ENCODE peak calls at places on chromosomes 11 and 22, in four cellular contexts. Q, R, H and S are unnamed samples.

GRCh38 chr22:31343235-31344191 is 2.6 kb downstream of the PATZ1 start:
- DNase-seq in R (peak), Q (peak), H (peak), S (peak)

GRCh38 chr22:36589856-36590255 is 60.9 kb upstream of the EIF3D start:
- DNase-seq in R (no peak), H (peak), Q (no peak), S (no peak)

GRCh38 chr11:104033134-104033533 is 3.3 kb upstream of the DDI1 start:
- DNase-seq in H (no peak), R (peak), Q (no peak), S (peak)

GRCh38 chr11:69920500-69921428 is 101.5 kb upstream of the FGF3 start:
- DNase-seq in H (peak), R (no peak), Q (no peak), S (no peak)

GRCh38 chr11:70517996-70518907 is 119.9 kb downstream of the CTTN start:
- DNase-seq in R (peak), Q (no peak), H (peak), S (no peak)

GRCh38 chr11:94537051-94537600 is 6.6 kb upstream of the FUT4 start:
- DNase-seq in H (no peak), Q (no peak), R (peak), S (no peak)

GRCh38 chr22:49925525-49926128 is 7.2 kb downstream of the CRELD2 start:
- DNase-seq in Q (no peak), H (peak), R (no peak), S (no peak)

GRCh38 chr11:62054484-62055121 is 69.2 kb upstream of the INCENP start:
- DNase-seq in R (peak), H (no peak), Q (no peak), S (peak)

GRCh38 chr22:46573781-46574437 is 36.5 kb upstream of the CELSR1 start:
- DNase-seq in H (peak), R (no peak), Q (peak), S (no peak)

DNA sequence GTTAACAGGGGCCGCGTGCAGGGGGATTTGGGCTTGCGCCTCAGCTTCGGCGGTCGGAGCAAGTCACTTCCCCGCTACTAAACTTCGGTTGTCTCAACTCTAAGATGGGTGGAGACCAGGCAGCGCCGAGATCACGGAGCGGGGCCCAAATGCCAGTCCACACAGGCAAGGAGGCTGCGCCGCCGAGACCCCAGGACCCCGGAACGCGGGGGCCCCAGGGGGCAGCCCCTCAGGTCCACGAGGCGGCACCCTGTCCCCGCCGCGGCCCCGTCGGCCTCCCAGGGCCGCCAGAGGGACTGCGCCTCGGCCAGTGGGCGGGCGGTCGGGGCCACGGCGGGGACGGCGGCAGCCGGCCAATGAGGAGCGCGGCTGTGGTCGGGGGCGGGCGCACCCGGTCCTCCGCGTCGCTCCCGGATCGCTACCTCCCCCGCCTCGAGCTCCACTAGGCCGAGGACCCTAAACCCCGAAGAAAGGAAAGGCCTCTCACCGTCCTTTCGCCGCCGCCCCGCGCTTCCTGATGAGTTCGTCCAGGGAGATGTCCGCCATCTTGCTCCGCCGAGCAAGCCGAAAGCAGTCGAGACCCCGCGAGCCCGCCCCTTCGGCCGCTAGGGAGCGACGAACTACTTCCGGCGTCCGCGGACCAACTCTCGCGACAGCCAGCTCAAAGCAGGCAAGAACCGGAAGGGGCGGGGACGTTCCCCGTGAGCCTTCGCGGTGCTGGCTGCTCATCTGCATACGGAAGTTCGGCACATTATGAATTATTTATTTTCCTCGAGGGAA is at the start of gene POLDIP3:
- DNase-seq in H (peak), Q (peak), R (peak), S (peak)
- TF ChIP-seq CTCF in H (peak), Q (peak), R (peak), S (no peak)

DNA sequence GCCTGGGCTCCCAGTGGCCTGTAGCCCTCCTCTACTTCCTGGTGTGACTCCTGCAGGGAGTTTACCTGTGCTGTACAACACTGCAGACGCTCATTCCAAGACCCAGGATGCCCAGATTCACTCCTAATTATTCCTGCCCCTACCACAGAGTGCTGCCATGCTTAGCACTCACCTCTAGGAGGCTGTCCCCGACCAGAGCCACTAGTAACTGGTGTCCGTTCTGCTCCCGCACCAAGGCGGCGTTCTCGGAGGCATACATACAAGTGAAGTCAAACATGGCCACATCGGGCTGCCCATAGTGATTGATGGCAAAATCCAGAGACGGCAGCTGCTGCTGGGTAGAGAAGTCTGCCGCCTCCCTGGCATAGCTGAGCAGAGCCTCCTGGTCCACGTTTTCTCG is 122.3 kb upstream of the BID start:
- DNase-seq in H (no peak), R (peak), Q (peak), S (no peak)
- TF ChIP-seq CTCF in H (peak), R (peak), Q (peak), S (no peak)

DNA sequence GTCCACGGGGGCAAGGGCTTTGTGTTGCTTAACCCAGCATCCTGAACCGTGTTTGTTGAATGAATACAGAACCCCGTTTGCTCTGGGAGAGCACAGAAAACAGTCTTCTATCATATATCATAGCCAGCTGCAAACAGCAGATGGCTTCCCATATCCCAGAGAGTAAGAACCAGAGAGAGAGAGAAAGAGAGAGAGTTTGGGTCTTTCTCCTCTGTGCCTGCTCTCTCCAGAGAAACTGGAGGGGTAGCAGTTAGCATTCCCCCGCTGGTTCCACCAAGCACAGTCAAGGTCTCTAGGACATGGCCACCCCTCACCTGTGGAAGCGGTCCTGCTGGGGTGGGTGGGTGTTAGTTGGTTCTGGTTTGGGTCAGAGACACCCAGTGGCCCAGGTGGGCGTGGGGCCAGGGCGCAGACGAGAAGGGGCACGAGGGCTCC is 487 bp upstream of the TIMP3 start:
- DNase-seq in Q (no peak), H (no peak), R (no peak), S (no peak)
- TF ChIP-seq CTCF in Q (peak), H (no peak), R (no peak), S (no peak)

GRCh38 chr22:26642465-26643367 is 14.7 kb upstream of the MIAT start:
- DNase-seq in H (no peak), R (no peak), Q (peak), S (no peak)
- TF ChIP-seq CTCF in H (no peak), R (no peak), Q (peak), S (no peak)

DNA sequence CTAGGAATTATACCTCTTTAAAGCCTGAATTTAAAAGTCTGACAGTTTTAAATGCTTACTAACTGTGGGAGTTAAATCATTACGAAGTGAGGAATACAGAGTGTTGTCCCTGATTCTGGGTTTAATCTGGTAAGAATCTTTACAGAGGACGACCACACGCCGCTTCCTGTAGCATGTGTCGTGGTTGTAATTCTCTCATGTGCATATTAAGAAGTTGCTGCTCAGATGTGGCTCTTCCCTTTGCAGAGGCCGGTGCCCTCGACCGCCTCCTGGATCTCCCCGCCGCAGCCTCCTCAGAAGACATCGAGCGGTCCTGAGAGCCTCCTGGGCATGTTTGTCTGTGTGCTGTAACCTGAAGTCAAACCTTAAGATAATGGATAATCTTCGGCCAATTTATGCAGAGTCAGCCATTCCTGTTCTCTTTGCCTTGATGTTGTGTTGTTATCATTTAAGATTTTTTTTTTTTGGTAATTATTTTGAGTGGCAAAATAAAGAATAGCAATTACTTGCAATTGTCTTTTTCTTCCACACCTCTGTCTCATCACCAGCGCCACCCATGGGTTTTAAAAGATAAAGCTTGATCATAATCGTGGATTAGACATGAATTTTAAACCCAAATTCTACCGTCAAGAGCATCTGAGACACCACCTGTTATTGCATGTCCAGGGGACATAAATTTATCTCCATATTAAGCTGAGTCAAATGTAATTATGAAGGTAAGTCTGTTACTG is 6.5 kb downstream of the GAL start:
- DNase-seq in R (no peak), Q (no peak), H (no peak), S (no peak)
- TF ChIP-seq CTCF in R (peak), Q (no peak), H (no peak), S (no peak)

DNA sequence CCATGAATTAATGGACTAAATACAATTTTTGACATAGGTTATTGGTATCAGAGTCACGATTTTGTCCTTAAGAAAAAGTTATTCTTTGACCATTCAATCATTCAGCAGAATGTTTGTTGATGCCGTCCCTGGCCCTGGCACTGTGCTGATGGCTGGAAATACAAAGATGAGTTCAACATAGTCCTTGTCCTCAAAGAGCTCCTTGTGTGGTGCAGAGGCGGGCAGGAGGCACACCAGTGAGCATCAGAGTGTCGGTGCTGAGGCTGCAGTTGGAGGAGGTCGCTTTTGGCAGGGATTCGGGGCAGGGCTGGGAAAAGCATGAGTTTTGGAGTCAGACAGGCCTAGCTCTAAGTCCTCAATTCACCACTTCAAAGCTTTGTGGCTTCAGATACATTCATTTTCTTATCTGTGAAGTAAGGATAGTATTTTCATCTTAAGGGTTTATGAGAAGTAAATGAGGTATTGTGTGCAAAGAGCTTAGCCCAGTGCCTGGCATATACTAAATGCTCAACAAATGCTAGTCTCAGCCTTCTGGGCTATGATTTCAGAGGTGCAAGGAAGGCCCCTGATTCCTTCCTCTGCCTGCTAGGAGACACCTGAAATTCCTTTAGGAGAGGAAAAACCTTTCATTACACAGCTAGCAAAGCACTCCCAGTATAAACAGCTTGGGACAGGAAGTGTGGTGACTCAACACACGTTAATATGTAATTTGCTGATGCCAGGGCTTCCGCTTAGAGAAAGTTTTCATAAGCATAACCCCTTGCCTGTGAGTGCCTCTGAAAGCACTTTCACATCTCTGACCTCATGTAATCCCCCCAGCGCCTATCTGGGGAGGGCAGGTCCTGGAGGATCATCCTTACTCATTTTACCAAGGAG is 113.8 kb downstream of the NECTIN1 start:
- DNase-seq in R (peak), H (no peak), Q (no peak), S (peak)
- TF ChIP-seq CTCF in R (no peak), H (no peak), Q (no peak), S (no peak)

DNA sequence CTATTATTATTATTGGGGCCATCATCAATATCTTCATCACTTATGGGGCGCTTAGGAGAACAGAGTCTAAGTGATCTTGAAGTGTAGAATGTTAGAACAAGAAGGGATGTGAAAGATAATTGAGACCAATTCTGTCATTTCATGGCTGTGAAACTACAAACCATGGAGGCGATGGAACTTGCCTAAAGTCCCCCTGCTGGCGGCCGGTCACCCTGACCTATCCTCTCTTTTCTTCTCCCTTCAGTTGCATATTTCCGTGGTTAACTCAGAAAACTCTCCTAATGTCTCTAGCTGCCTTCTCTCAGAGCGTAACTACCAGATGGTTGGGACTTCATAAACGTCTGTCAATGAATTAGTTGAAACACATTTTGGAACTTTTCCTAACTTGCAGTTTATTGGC is 6.6 kb upstream of the OR4B1 start:
- DNase-seq in H (no peak), R (peak), Q (no peak), S (peak)
- TF ChIP-seq CTCF in H (no peak), R (peak), Q (peak), S (no peak)

DNA sequence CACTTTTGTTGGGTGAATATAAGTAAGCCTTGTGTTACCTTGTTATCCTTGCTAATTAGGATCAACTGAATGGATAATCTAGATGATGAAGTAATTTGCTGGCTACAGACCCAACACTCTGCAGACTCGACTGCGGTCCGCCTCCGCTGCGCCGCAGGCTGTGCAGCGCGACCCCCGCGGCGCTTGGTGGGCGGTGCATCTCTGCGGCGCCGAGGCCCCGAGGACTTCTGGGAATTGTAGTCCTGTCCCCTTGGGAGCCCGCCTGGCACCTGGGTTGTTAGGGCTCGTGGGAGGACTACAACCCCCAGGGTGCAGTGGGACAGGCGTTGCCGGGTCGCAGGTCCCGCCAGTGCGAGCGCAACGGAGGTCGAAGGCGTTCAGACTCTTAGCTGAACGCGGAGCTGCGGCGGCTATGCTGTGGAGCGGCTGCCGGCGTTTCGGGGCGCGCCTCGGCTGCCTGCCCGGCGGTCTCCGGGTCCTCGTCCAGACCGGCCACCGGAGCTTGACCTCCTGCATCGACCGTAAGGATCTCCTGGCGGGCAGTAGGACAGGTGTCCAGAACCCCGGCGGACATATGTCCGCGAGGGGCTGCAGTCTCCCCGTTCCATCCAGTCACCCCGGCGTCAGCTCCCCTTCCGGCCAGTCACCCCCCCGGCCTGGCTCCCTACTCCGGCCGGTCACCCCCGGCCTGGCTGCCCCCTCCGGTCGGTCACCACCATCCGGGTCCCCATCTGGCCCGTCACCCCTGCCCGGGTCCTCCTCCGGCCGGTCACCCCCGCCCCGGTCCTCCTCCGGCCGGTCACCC is at the start of the genes ACAD8 and THYN1:
- DNase-seq in H (peak), R (peak), Q (peak), S (peak)
- TF ChIP-seq CTCF in H (no peak), R (no peak), Q (peak), S (no peak)

DNA sequence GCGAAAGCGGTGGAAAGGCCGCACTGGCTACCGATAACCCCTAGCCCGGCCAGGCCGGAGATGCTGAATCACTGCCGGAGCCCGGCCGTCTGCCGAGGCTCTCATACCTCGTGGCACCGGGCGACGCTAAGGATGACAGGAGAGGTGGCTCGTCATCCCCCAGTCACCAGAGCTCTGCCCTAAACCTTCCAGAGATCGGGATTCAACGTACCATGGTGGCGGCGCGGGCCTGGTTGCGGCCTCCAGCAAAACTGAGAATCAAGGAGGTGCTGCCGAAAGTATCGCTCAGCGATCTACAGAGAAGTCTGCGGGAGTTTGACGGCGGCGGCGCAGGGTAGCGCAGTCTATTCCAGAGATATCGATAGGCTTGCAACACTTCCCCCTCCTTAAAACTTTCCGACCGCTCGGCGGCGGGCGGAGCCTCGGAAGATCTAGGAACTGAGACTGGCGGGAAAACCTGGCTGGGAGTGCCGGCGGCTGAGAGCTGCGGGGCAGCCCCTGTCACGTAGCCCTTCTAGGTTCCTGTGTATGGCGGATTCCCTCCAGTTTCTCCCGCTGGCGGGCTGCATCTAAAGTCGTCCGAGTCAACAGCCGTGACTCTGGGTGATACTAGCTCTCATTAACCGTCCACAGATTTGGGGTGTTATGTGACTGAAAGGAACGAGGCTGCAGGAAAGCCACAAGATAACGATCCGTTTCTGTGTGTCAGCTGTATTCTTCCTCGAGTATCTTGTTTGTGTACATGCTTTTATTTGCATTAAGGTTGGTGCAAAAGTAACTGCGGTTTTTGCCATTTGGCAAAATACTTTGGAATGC is at the start of gene PSMA1:
- DNase-seq in H (peak), Q (peak), R (peak), S (peak)
- TF ChIP-seq CTCF in H (peak), Q (peak), R (no peak), S (no peak)

GRCh38 chr22:27574651-27575050 is 226.9 kb downstream of the MN1 start:
- DNase-seq in R (no peak), H (no peak), Q (no peak), S (no peak)

GRCh38 chr22:27576815-27577564 is 224.6 kb downstream of the MN1 start:
- DNase-seq in H (no peak), Q (peak), R (peak), S (no peak)

GRCh38 chr22:27573992-27574391 is 227.6 kb downstream of the MN1 start:
- DNase-seq in Q (no peak), H (no peak), R (peak), S (no peak)

GRCh38 chr22:27576413-27576812 is 225.1 kb downstream of the MN1 start:
- DNase-seq in H (no peak), Q (peak), R (no peak), S (no peak)

DNA sequence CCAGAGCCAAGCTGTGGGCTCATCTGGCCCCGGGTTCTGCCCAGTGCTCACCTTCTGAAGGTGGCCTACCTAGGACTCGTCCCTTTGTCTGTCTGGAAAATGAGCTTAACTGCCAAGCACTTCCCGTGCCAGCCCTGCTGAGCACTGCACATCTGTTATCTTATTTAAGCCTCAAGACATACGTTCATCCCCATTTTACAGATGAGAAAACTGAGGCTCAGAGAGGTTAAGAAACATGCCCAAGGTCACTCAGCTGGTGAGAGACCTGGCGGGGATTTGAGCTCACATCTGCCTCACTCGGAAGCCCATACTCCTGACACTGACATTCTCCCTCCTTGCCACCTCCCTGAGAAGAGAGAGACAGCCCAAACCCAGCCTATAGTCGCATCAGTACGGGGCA is 226.2 kb downstream of the MN1 start:
- DNase-seq in H (no peak), R (no peak), Q (no peak), S (no peak)
- TF ChIP-seq CTCF in H (no peak), R (no peak), Q (no peak), S (no peak)